ENCODE peak calls at places on chromosomes 1 and 21, in seven cellular contexts. One of them, this sample, is unnamed.

GRCh38 chr1:6912507-6912906 is 127.3 kb downstream of the CAMTA1 start:
- DNase-seq in tibial nerve: no peak
- DNase-seq in ovary: no peak
- DNase-seq in fibroblast of lung: no peak
- DNase-seq in endothelial cell of umbilical vein: peak; percentile 47
- DNase-seq in stomach: no peak
- DNase-seq in choroid plexus epithelial cell: no peak
- DNase-seq in this sample: no peak

GRCh38 chr1:231929311-231929710 is 302.7 kb downstream of the DISC1 start:
- DNase-seq in tibial nerve: no peak
- DNase-seq in ovary: no peak
- DNase-seq in fibroblast of lung: peak; percentile 91
- DNase-seq in endothelial cell of umbilical vein: peak; percentile 95
- DNase-seq in stomach: no peak
- DNase-seq in choroid plexus epithelial cell: peak; percentile 76
- DNase-seq in this sample: no peak

GRCh38 chr21:33441489-33442477 is 38.0 kb downstream of the TMEM50B start:
- DNase-seq in tibial nerve: no peak
- DNase-seq in ovary: no peak
- DNase-seq in fibroblast of lung: peak; percentile 74
- DNase-seq in endothelial cell of umbilical vein: no peak
- DNase-seq in stomach: no peak
- DNase-seq in choroid plexus epithelial cell: peak; percentile 70
- DNase-seq in this sample: no peak

GRCh38 chr1:147756336-147756735 is 4.1 kb downstream of the GJA5 start:
- DNase-seq in tibial nerve: no peak
- DNase-seq in ovary: no peak
- DNase-seq in fibroblast of lung: no peak
- DNase-seq in endothelial cell of umbilical vein: no peak
- DNase-seq in stomach: no peak
- DNase-seq in choroid plexus epithelial cell: no peak
- DNase-seq in this sample: no peak

GRCh38 chr1:198680174-198680871 is 41.5 kb downstream of the PTPRC start:
- DNase-seq in tibial nerve: no peak
- DNase-seq in ovary: no peak
- DNase-seq in fibroblast of lung: no peak
- DNase-seq in endothelial cell of umbilical vein: no peak
- DNase-seq in stomach: no peak
- DNase-seq in choroid plexus epithelial cell: no peak
- DNase-seq in this sample: no peak

GRCh38 chr1:1073743-1074587 is at the start of gene RNF223:
- DNase-seq in tibial nerve: no peak
- DNase-seq in ovary: no peak
- DNase-seq in fibroblast of lung: no peak
- DNase-seq in endothelial cell of umbilical vein: no peak
- DNase-seq in stomach: peak; percentile 89
- DNase-seq in choroid plexus epithelial cell: no peak
- DNase-seq in this sample: no peak

GRCh38 chr1:187566371-187566770 is 737.6 kb downstream of the PLA2G4A start:
- DNase-seq in tibial nerve: no peak
- DNase-seq in ovary: no peak
- DNase-seq in fibroblast of lung: no peak
- DNase-seq in endothelial cell of umbilical vein: no peak
- DNase-seq in stomach: no peak
- DNase-seq in choroid plexus epithelial cell: peak; percentile 27
- DNase-seq in this sample: no peak

GRCh38 chr1:906532-907420 is 16.9 kb upstream of the SAMD11 start:
- DNase-seq in tibial nerve: peak; percentile 11
- DNase-seq in ovary: peak; percentile 19
- DNase-seq in fibroblast of lung: peak; percentile 70
- DNase-seq in endothelial cell of umbilical vein: no peak
- DNase-seq in stomach: peak; percentile 72
- DNase-seq in choroid plexus epithelial cell: peak; percentile 48
- DNase-seq in this sample: no peak

GRCh38 chr1:158992787-158993312 is 16.9 kb upstream of the IFI16 start:
- DNase-seq in tibial nerve: no peak
- DNase-seq in ovary: no peak
- DNase-seq in fibroblast of lung: no peak
- DNase-seq in endothelial cell of umbilical vein: no peak
- DNase-seq in stomach: no peak
- DNase-seq in choroid plexus epithelial cell: no peak
- DNase-seq in this sample: no peak

DNA sequence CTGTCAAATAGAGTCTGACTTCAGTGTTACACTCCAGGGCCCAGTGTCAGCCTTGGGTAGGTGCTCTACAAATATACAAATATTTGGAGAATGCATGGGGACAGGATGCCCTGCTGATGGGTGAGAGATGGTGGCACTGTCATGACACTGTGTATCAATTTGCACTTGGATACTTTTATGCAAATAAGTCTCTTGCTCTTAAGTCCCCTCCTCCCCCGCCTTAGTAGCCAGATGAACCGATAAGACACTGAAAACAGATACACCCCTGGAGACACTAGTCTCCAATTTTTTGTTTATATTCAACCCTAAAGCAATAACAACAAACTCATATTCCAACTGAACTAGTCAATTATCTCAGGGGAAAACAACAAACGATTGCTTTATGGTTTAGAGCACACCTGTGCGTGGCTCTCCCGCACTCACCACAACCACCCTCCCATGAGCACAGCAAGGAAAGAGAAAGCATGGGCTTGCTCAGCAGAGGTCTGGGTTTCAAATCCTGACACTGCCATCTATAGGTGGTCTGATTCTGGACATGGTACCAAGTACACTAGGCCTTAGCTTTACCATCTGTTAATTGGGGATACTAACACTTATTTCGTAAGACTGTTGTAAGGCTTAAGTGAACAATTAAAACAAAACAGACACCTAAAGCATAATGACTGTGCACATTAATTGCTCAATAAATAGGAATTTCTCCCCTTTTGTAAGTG is 50.3 kb downstream of the HIVEP3 start:
- DNase-seq in tibial nerve: no peak
- DNase-seq in ovary: no peak
- DNase-seq in fibroblast of lung: no peak
- DNase-seq in endothelial cell of umbilical vein: no peak
- DNase-seq in stomach: no peak
- DNase-seq in choroid plexus epithelial cell: peak; percentile 31
- DNase-seq in this sample: no peak
- TF ChIP-seq CTCF in tibial nerve: no peak
- TF ChIP-seq CTCF in ovary: no peak
- TF ChIP-seq CTCF in fibroblast of lung: no peak
- TF ChIP-seq CTCF in endothelial cell of umbilical vein: no peak
- TF ChIP-seq CTCF in stomach: no peak
- TF ChIP-seq CTCF in choroid plexus epithelial cell: peak; percentile 32
- TF ChIP-seq CTCF in this sample: no peak

GRCh38 chr1:78570539-78570938 is 49.7 kb upstream of the IFI44L start:
- DNase-seq in tibial nerve: no peak
- DNase-seq in ovary: no peak
- DNase-seq in fibroblast of lung: no peak
- DNase-seq in endothelial cell of umbilical vein: no peak
- DNase-seq in stomach: no peak
- DNase-seq in choroid plexus epithelial cell: no peak
- DNase-seq in this sample: no peak
- TF ChIP-seq CTCF in tibial nerve: no peak
- TF ChIP-seq CTCF in ovary: no peak
- TF ChIP-seq CTCF in fibroblast of lung: no peak
- TF ChIP-seq CTCF in endothelial cell of umbilical vein: no peak
- TF ChIP-seq CTCF in stomach: no peak
- TF ChIP-seq CTCF in choroid plexus epithelial cell: peak; percentile 12
- TF ChIP-seq CTCF in this sample: no peak

DNA sequence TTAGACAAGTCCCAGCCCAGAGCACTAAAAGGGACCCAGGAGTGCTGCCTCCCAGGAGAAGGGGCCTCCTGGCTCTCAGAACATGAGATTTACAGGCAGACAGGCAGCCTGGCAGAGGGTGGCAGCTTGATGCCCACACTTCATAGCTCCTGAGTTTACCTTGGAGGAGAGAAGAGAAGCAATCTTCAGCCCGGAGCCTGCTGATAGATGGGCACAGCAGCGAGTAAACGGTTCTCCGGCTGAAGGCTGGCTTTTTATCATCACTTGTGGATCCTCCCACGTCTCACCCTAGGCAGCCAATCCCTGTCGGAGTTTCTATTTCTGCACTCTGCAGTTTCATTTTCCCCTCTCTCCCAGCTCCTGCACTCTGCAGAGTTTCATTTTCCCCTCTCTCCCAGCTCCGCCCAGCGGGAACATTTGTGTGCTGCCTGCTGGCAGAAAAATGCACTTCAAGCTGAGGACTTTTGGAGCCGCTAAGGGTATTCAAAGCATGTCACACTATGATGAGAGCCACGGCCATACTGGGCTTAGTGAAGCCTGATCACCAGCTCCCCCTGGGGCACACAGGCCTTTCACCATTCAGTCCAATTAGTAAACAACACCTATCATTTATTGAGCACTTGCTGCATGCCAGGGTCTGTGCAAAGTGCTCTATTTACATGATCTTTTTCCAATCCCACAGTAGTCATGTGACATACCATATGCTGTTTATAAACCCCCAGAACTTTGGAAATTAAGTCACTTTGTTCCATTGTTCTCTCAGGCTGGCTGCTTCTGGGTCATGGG is at the start of gene IFI6:
- DNase-seq in tibial nerve: peak; percentile 68
- DNase-seq in ovary: peak; percentile 86
- DNase-seq in fibroblast of lung: peak; percentile 95
- DNase-seq in endothelial cell of umbilical vein: peak; percentile 98
- DNase-seq in stomach: peak; percentile 87
- DNase-seq in choroid plexus epithelial cell: peak; percentile 98
- DNase-seq in this sample: peak; percentile 87
- TF ChIP-seq CTCF in tibial nerve: peak; percentile 49
- TF ChIP-seq CTCF in ovary: peak; percentile 42
- TF ChIP-seq CTCF in fibroblast of lung: peak; percentile 40
- TF ChIP-seq CTCF in endothelial cell of umbilical vein: peak; percentile 34
- TF ChIP-seq CTCF in stomach: no peak
- TF ChIP-seq CTCF in choroid plexus epithelial cell: peak; percentile 58
- TF ChIP-seq CTCF in this sample: peak; percentile 39

DNA sequence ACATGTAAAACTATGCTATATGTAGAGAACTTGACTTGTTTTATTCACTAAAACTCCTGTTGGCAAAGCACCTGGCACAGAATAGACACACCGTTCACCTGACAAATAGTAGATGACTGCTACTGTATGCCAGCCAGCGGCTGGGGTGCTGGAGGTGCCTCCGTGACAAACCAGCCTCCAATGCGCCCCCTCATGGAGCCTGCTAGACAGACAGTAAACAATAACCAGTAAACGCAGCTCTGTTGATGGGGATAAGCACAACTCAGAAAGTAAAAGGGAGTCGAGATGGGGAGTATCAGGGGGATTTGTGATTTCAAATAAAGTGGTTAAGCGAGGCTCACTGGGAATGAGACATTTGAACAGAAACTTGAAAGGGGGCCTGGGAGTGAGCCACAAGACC is 107.2 kb downstream of the PRDM2 start:
- DNase-seq in tibial nerve: no peak
- DNase-seq in ovary: no peak
- DNase-seq in fibroblast of lung: no peak
- DNase-seq in endothelial cell of umbilical vein: no peak
- DNase-seq in stomach: peak; percentile 63
- DNase-seq in choroid plexus epithelial cell: peak; percentile 45
- DNase-seq in this sample: no peak
- TF ChIP-seq CTCF in tibial nerve: no peak
- TF ChIP-seq CTCF in ovary: no peak
- TF ChIP-seq CTCF in fibroblast of lung: no peak
- TF ChIP-seq CTCF in endothelial cell of umbilical vein: peak; percentile 9
- TF ChIP-seq CTCF in stomach: no peak
- TF ChIP-seq CTCF in choroid plexus epithelial cell: peak; percentile 72
- TF ChIP-seq CTCF in this sample: peak; percentile 49

GRCh38 chr1:9447215-9447960 is 91.9 kb upstream of the SLC25A33 start:
- DNase-seq in tibial nerve: no peak
- DNase-seq in ovary: no peak
- DNase-seq in fibroblast of lung: no peak
- DNase-seq in endothelial cell of umbilical vein: no peak
- DNase-seq in stomach: no peak
- DNase-seq in choroid plexus epithelial cell: no peak
- DNase-seq in this sample: no peak

GRCh38 chr1:9449976-9450696 is 89.1 kb upstream of the SLC25A33 start:
- DNase-seq in tibial nerve: no peak
- DNase-seq in ovary: no peak
- DNase-seq in fibroblast of lung: no peak
- DNase-seq in endothelial cell of umbilical vein: no peak
- DNase-seq in stomach: no peak
- DNase-seq in choroid plexus epithelial cell: no peak
- DNase-seq in this sample: no peak

GRCh38 chr1:9451086-9451485 is 88.2 kb upstream of the SLC25A33 start:
- DNase-seq in tibial nerve: no peak
- DNase-seq in ovary: no peak
- DNase-seq in fibroblast of lung: no peak
- DNase-seq in endothelial cell of umbilical vein: no peak
- DNase-seq in stomach: no peak
- DNase-seq in choroid plexus epithelial cell: no peak
- DNase-seq in this sample: no peak

GRCh38 chr1:9449106-9449627 is 90.1 kb upstream of the SLC25A33 start:
- DNase-seq in tibial nerve: no peak
- DNase-seq in ovary: no peak
- DNase-seq in fibroblast of lung: peak; percentile 86
- DNase-seq in endothelial cell of umbilical vein: peak; percentile 31
- DNase-seq in stomach: no peak
- DNase-seq in choroid plexus epithelial cell: peak; percentile 52
- DNase-seq in this sample: no peak

GRCh38 chr1:9448132-9449105 is 90.8 kb upstream of the SLC25A33 start:
- DNase-seq in tibial nerve: no peak
- DNase-seq in ovary: no peak
- DNase-seq in fibroblast of lung: peak; percentile 59
- DNase-seq in endothelial cell of umbilical vein: peak; percentile 36
- DNase-seq in stomach: no peak
- DNase-seq in choroid plexus epithelial cell: peak; percentile 33
- DNase-seq in this sample: no peak
- TF ChIP-seq CTCF in tibial nerve: no peak
- TF ChIP-seq CTCF in ovary: no peak
- TF ChIP-seq CTCF in fibroblast of lung: no peak
- TF ChIP-seq CTCF in endothelial cell of umbilical vein: peak; percentile 6
- TF ChIP-seq CTCF in stomach: no peak
- TF ChIP-seq CTCF in choroid plexus epithelial cell: peak; percentile 35
- TF ChIP-seq CTCF in this sample: no peak

DNA sequence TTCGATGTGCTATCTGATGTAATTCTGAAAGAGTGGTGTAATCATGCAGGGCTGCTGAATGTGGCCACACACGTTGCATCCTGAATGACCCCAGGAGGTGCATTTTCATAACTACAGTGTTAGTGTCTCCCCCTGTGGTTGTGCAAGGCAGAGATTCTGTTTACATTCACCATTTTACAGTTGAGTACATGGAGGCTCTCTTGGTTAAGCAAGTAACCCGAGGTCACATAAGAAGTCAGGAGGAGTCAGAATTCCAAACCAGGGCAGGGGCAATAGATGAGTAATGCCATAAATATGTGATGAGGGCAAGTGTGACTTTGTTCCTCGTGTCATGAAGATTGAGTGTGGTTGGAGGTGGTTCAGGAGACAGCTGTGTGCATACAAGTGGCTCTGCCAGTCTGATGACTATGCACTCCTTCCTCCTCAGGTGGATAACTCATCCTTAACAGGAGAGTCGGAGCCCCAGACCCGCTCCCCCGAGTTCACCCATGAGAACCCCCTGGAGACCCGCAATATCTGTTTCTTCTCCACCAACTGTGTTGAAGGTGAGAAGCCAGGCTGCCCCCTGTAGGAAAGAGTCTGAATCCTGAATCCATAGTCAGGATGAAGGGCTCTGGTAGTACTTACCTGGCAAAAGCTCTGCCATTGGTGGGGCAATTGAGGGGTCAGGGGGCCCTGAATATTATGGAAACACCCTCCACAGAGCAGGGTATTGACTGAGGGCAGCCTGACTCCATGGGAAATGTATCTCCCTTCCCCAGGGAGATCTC is 9.3 kb downstream of the ATP1A2 start:
- DNase-seq in tibial nerve: no peak
- DNase-seq in ovary: no peak
- DNase-seq in fibroblast of lung: peak; percentile 86
- DNase-seq in endothelial cell of umbilical vein: no peak
- DNase-seq in stomach: no peak
- DNase-seq in choroid plexus epithelial cell: peak; percentile 94
- DNase-seq in this sample: no peak
- TF ChIP-seq CTCF in tibial nerve: no peak
- TF ChIP-seq CTCF in ovary: no peak
- TF ChIP-seq CTCF in fibroblast of lung: peak; percentile 17
- TF ChIP-seq CTCF in endothelial cell of umbilical vein: no peak
- TF ChIP-seq CTCF in stomach: no peak
- TF ChIP-seq CTCF in choroid plexus epithelial cell: peak; percentile 47
- TF ChIP-seq CTCF in this sample: no peak

This sample was measured in AG09319.